ENCODE peak calls at places on chromosomes 4 and X, in seven cellular contexts. G, L, R, B, J, F and O are unnamed samples. For H3K36me3, the result is how much of the 10 kb centered on the place peaks cover.

GRCh38 chr4:145299380-145300076 is 119.1 kb upstream of the OTUD4 start:
- DNase-seq in G (no peak), L (no peak), R (no peak), B (no peak), J (peak), F (no peak), O (peak)

GRCh38 chr4:114815760-114816159 is 217.2 kb downstream of the UGT8 start:
- DNase-seq in G (no peak), L (no peak), R (no peak), B (no peak), J (no peak), F (no peak), O (no peak)

GRCh38 chr4:77913353-77913752 is 50.7 kb downstream of the MRPL1 start:
- DNase-seq in G (no peak), L (no peak), R (no peak), B (no peak), J (peak), F (no peak), O (no peak)

GRCh38 chr4:42865572-42866189 is 26.8 kb upstream of the GRXCR1 start:
- DNase-seq in G (no peak), L (peak), R (peak), B (peak), J (peak), F (peak), O (peak)

GRCh38 chrX:153370293-153371055 is 30.7 kb downstream of the PNMA6E start:
- DNase-seq in G (no peak), L (no peak), R (no peak), B (no peak), J (no peak), F (no peak), O (no peak)

GRCh38 chr4:107719211-107719926 is 665 bp downstream of the PAPSS1 start:
- DNase-seq in G (no peak), L (no peak), R (no peak), B (peak), J (peak), F (no peak), O (peak)

GRCh38 chr4:87978656-87979055 is 3.1 kb downstream of the SPP1 start:
- DNase-seq in G (no peak), L (no peak), R (no peak), B (no peak), J (peak), F (no peak), O (no peak)

GRCh38 chr4:181688416-181688815 is 554.8 kb upstream of the TENM3 start:
- DNase-seq in G (no peak), L (no peak), R (no peak), B (no peak), J (peak), F (no peak), O (no peak)

GRCh38 chrX:107678957-107679740 is 50.8 kb downstream of the PRPS1 start:
- DNase-seq in G (peak), L (peak), R (no peak), B (peak), J (peak), F (peak), O (no peak)

GRCh38 chr4:1856920-1857699 is 1.2 kb upstream of the LETM1 start:
- DNase-seq in G (no peak), L (no peak), R (peak), B (no peak), J (peak), F (no peak), O (peak)

GRCh38 chrX:257681-258289 is 23.4 kb upstream of the PLCXD1 start:
- DNase-seq in G (no peak), L (no peak), R (peak), B (no peak), J (no peak), F (peak), O (no peak)

GRCh38 chr4:36815536-36815935 is 429.0 kb upstream of the NWD2 start:
- DNase-seq in G (no peak), L (no peak), R (no peak), B (no peak), J (no peak), F (no peak), O (no peak)

GRCh38 chrX:24466025-24466424 is 939 bp downstream of the PDK3 start:
- DNase-seq in G (no peak), L (no peak), R (no peak), B (no peak), J (no peak), F (no peak), O (no peak)

GRCh38 chr4:113436360-113436759 is 325.2 kb downstream of the CAMK2D start:
- DNase-seq in G (no peak), L (no peak), R (no peak), B (no peak), J (peak), F (peak), O (no peak)

GRCh38 chrX:41082783-41083182 is 2.5 kb upstream of the USP9X start:
- DNase-seq in G (no peak), L (no peak), R (no peak), B (no peak), J (no peak), F (no peak), O (no peak)

GRCh38 chr4:40335508-40335860 is 351 bp downstream of the CHRNA9 start:
- DNase-seq in G (no peak), L (no peak), R (peak), B (no peak), J (peak), F (no peak), O (peak)

GRCh38 chrX:12984629-12985303 is 9.9 kb downstream of the TMSB4X start:
- DNase-seq in G (peak), L (peak), R (no peak), B (no peak), J (peak), F (no peak), O (peak)

GRCh38 chr4:132227349-132228165 is 921.5 kb upstream of the PCDH10 start:
- DNase-seq in G (no peak), L (no peak), R (peak), B (peak), J (peak), F (no peak), O (no peak)

GRCh38 chr4:105620640-105621323 is 68.4 kb downstream of the ARHGEF38 start:
- DNase-seq in G (no peak), L (no peak), R (no peak), B (peak), J (peak), F (no peak), O (peak)

GRCh38 chr4:88144048-88144447 is 14.4 kb downstream of the ABCG2 start:
- DNase-seq in G (no peak), L (no peak), R (no peak), B (no peak), J (no peak), F (no peak), O (no peak)

GRCh38 chr4:184016742-184017668 is 111.9 kb downstream of the STOX2 start:
- DNase-seq in G (no peak), L (no peak), R (no peak), B (no peak), J (no peak), F (no peak), O (no peak)

GRCh38 chrX:45138525-45138924 is 62.2 kb downstream of the DIPK2B start:
- DNase-seq in G (no peak), L (no peak), R (no peak), B (no peak), J (no peak), F (no peak), O (no peak)

GRCh38 chr4:113052379-113052951 is 3.0 kb downstream of the ANK2 start:
- DNase-seq in G (no peak), L (no peak), R (no peak), B (no peak), J (peak), F (no peak), O (peak)

GRCh38 chr4:77636902-77637301 is 31.3 kb downstream of the CXCL13 start:
- DNase-seq in G (no peak), L (peak), R (no peak), B (no peak), J (peak), F (no peak), O (peak)

GRCh38 chr4:119493419-119493818 is 135.2 kb downstream of the PDE5A start:
- DNase-seq in G (no peak), L (no peak), R (no peak), B (no peak), J (peak), F (no peak), O (no peak)

GRCh38 chr4:53637348-53637747 is 46.1 kb upstream of the LNX1 start:
- DNase-seq in G (no peak), L (no peak), R (no peak), B (no peak), J (no peak), F (no peak), O (no peak)

GRCh38 chr4:7539659-7540058 is 104.9 kb upstream of the PSAPL1 start:
- DNase-seq in G (peak), L (no peak), R (peak), B (peak), J (peak), F (no peak), O (peak)

GRCh38 chrX:40867352-40867751 is 132.0 kb upstream of the MED14 start:
- DNase-seq in G (no peak), L (no peak), R (no peak), B (peak), J (peak), F (peak), O (peak)

GRCh38 chrX:123860983-123861382 is 1.1 kb downstream of the XIAP start:
- DNase-seq in G (no peak), L (no peak), R (no peak), B (no peak), J (peak), F (no peak), O (no peak)

GRCh38 chr4:38202223-38202622 is 242.0 kb downstream of the PTTG2 start:
- DNase-seq in G (no peak), L (no peak), R (no peak), B (no peak), J (no peak), F (no peak), O (no peak)

GRCh38 chr4:122246551-122246950 is 94.4 kb downstream of the BLTP1 start:
- DNase-seq in G (no peak), L (no peak), R (no peak), B (no peak), J (no peak), F (no peak), O (no peak)

GRCh38 chr4:4421356-4421755 is 34.5 kb downstream of the NSG1 start:
- DNase-seq in G (no peak), L (no peak), R (no peak), B (no peak), J (no peak), F (no peak), O (no peak)

GRCh38 chrX:55206152-55206941 is 13.8 kb upstream of the PAGE5 start:
- DNase-seq in G (no peak), L (no peak), R (no peak), B (no peak), J (no peak), F (no peak), O (no peak)

DNA sequence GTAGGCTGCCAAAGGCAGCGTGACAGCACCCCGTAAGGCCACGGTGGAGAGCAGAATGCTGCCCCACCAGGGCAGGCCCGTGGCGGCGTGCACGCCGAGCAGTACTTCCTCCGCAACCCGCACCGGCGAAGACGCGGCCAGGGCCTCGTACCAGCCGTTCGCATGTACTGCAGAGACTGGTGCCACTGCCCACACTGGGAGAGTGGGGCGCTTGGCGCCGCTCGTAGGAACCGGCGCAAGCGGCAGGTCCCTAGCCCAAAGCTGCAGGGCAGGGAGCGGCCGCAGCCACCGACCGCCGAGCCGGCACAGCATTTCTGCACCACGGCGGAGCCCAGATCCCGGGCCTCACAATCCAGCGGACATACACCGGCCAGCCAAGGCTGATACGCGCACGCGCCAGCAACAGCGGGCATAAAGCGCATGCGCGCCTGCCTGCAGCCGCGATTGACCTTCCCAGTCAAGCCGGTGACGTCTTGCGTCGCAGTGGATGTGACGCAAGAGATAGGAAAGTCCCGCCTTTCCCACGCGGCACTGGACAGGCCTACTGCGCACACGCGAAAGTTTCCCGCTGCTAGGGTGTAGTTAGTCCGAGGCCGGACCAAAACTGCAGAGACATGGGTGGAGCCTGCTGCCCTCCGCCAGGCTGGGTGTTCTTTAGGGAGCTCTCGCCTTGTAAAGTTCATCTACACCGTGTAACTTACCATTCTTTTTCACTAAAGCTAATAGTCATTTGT is at the start of gene COX18:
- DNase-seq in G (peak), L (peak), R (peak), B (peak), J (peak), F (peak), O (peak)
- H3K36me3 ChIP-seq in G (under half), L (under half), R (under half), B (under half), J (under half), F (under half), O (under half)

DNA sequence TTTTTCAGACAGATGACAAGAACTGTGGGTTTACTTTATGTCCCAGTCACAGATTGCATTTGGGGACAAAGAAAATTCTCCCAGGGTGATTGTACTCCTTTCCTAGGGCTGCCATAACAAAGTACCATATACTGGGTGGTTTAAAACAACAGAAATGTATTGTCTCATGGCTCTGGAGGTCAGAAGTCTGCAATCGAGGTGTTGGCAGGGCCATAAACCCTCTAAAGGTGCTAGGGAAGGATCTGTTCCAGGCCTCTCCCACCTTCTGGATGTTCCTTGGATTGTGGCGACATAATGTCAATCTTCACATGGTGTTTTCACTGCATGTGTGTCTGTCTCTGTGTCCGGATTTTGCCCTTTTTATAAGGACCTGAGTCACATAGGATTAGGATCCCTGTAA is 12.3 kb downstream of the GEMIN8 start:
- DNase-seq in G (no peak), L (no peak), R (no peak), B (no peak), J (no peak), F (no peak), O (no peak)
- H3K36me3 ChIP-seq in G (under half), L (under half), R (under half), B (under half), J (under half), F (under half), O (under half)

DNA sequence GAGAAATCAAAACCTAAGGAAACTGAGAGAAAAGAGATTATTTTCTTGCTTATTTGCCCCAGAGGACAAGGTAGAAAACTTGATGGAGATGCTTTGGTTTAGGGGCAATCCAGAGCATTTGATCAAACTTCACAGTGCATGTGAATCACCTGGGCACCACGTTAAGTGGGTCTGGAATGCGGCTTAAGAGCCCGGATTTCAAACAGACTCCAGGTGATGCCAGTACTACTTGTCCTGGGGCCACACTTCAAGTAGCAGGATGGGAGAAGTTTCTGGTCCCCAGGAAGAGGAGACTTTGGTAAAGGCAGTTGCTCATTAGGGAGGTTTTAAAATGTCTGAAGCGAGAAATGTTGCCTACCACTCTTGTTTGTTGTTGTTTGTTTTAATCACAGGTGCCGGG is 51.8 kb downstream of the PHOX2B start:
- DNase-seq in G (no peak), L (no peak), R (no peak), B (no peak), J (no peak), F (no peak), O (no peak)
- H3K36me3 ChIP-seq in G (under half), L (under half), R (under half), B (under half), J (under half), F (half or more), O (under half)

GRCh38 chrX:139178980-139179379 is 351.6 kb upstream of the F9 start:
- DNase-seq in G (no peak), L (no peak), R (no peak), B (no peak), J (no peak), F (no peak), O (no peak)

GRCh38 chrX:139179592-139179991 is 350.9 kb upstream of the F9 start:
- DNase-seq in G (no peak), L (no peak), R (no peak), B (no peak), J (no peak), F (no peak), O (no peak)
- H3K36me3 ChIP-seq in G (under half), L (under half), R (under half), B (under half), J (under half), F (under half), O (under half)

DNA sequence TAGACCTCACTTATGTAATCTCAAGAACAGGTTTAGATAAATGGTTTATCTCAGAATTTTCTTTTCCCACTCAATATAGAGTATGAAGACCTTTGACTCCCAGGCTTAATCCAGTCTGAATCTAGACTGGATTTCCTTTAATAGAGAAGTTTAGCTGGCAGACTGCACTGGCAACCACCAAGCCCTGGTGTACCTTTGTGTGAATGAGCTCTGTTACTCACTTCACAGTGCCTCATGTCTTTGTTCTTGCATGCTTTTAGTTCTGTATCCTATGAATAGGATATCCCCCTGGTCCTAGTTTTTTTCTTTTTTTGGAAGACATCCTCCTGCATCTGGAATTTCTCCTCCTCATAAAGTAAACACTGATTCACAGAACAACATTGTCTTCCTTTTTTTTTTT is 53.2 kb upstream of the MCUB start:
- DNase-seq in G (no peak), L (no peak), R (no peak), B (no peak), J (no peak), F (no peak), O (no peak)
- H3K36me3 ChIP-seq in G (under half), L (half or more), R (half or more), B (under half), J (half or more), F (half or more), O (under half)

GRCh38 chrX:49270249-49270921 is 792 bp downstream of the PPP1R3F start:
- DNase-seq in G (no peak), L (no peak), R (no peak), B (no peak), J (peak), F (no peak), O (peak)

GRCh38 chrX:49269010-49269767 is 404 bp upstream of the PPP1R3F start:
- DNase-seq in G (peak), L (peak), R (peak), B (peak), J (peak), F (peak), O (peak)

GRCh38 chrX:49271341-49271740 is 1.7 kb downstream of the PPP1R3F start:
- DNase-seq in G (no peak), L (no peak), R (no peak), B (no peak), J (no peak), F (no peak), O (no peak)

GRCh38 chrX:49268702-49269009 is 937 bp upstream of the PPP1R3F start:
- DNase-seq in G (no peak), L (no peak), R (no peak), B (no peak), J (no peak), F (no peak), O (no peak)

GRCh38 chrX:49269768-49270248 is at the start of gene PPP1R3F:
- DNase-seq in G (no peak), L (no peak), R (no peak), B (no peak), J (no peak), F (no peak), O (no peak)
- H3K36me3 ChIP-seq in G (under half), L (under half), R (under half), B (under half), J (under half), F (under half), O (under half)

GRCh38 chrX:72340572-72340971 is 34.9 kb upstream of the CITED1 start:
- DNase-seq in G (no peak), L (no peak), R (no peak), B (no peak), J (no peak), F (no peak), O (no peak)
- H3K36me3 ChIP-seq in G (under half), L (under half), R (under half), B (under half), J (under half), F (under half), O (under half)

GRCh38 chr4:2913168-2913567 is 50.0 kb downstream of the NOP14 start:
- DNase-seq in G (no peak), L (no peak), R (no peak), B (no peak), J (no peak), F (no peak), O (no peak)

GRCh38 chr4:2914220-2915126 is 48.7 kb downstream of the NOP14 start:
- DNase-seq in G (peak), L (no peak), R (no peak), B (no peak), J (no peak), F (no peak), O (no peak)

GRCh38 chr4:2911868-2912267 is 51.3 kb downstream of the NOP14 start:
- DNase-seq in G (no peak), L (no peak), R (no peak), B (no peak), J (no peak), F (no peak), O (no peak)

GRCh38 chr4:2910409-2910808 is 52.8 kb downstream of the NOP14 start:
- DNase-seq in G (no peak), L (no peak), R (no peak), B (no peak), J (peak), F (no peak), O (no peak)

DNA sequence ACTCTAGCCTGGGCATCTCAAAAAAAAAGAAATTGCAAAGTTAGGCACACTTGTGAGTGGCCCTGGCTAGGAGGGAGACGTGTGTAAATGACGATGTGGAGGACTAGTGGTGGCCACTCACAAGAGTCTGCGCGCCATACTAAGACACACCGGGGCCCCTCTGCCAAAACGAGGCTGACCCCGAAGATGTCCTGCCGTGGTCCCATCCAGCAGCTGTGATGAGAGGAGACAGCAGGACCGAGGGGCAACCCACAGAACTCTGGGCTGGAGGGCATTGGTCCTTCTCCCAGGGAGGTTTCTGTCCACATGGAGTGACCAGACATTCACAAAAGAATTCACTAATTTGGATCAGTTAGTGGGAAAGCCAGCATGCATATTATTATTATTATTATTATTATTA is 47.4 kb downstream of the NOP14 start:
- DNase-seq in G (peak), L (no peak), R (no peak), B (no peak), J (no peak), F (no peak), O (no peak)
- H3K36me3 ChIP-seq in G (under half), L (half or more), R (half or more), B (half or more), J (under half), F (half or more), O (under half)

GRCh38 chr4:185405296-185405999 is 8.8 kb downstream of the ANKRD37 start:
- DNase-seq in G (no peak), L (no peak), R (no peak), B (no peak), J (no peak), F (no peak), O (no peak)
- H3K36me3 ChIP-seq in G (under half), L (half or more), R (under half), B (half or more), J (under half), F (half or more), O (under half)